ENCODE peak calls at places on chromosomes 5 and 9, in four cellular contexts. M is stimulated activated CD8-positive, alpha-beta memory T cell treated with anti-CD3 and anti-CD28 coated beads, Interleukin-4, amount 100 ng/mL, for 1 hour; J is NCI-H82; D is A549. X is an unnamed sample.

GRCh38 chr9:92609142-92609500 is 60.8 kb downstream of the IPPK start:
- DNase-seq in M (no peak), J (peak), D (no peak), X (no peak)

GRCh38 chr9:127730799-127731410 is 4.2 kb downstream of the TOR2A start:
- DNase-seq in M (no peak), J (no peak), D (no peak), X (no peak)

GRCh38 chr5:134468921-134469400 is 56.5 kb upstream of the JADE2 start:
- DNase-seq in M (no peak), J (no peak), D (no peak), X (no peak)

GRCh38 chr5:54701179-54701578 is 183.6 kb downstream of the SNX18 start:
- DNase-seq in M (no peak), J (no peak), D (peak), X (no peak)

GRCh38 chr9:86041331-86041741 is 58.0 kb downstream of the GOLM1 start:
- DNase-seq in M (no peak), J (no peak), D (no peak), X (no peak)

GRCh38 chr9:100700689-100701318 is 122.9 kb downstream of the CAVIN4 start:
- DNase-seq in M (no peak), J (peak), D (peak), X (no peak)

GRCh38 chr9:98642661-98643312 is 65.9 kb downstream of the GABBR2 start:
- DNase-seq in M (no peak), J (no peak), D (no peak), X (no peak)

GRCh38 chr5:129664336-129664937 is 83.5 kb upstream of the MINAR2 start:
- DNase-seq in M (no peak), J (peak), D (peak), X (no peak)

GRCh38 chr5:135887447-135887864 is 8.2 kb downstream of the IL9 start:
- DNase-seq in M (peak), J (peak), D (peak), X (peak)

GRCh38 chr9:96048116-96048953 is 172.8 kb downstream of the ERCC6L2 start:
- DNase-seq in M (no peak), J (peak), D (no peak), X (no peak)

GRCh38 chr5:112957970-112958773 is 18.4 kb upstream of the DCP2 start:
- DNase-seq in M (no peak), J (peak), D (peak), X (peak)

GRCh38 chr9:137267933-137268355 is 9.6 kb upstream of the TOR4A start:
- DNase-seq in M (no peak), J (no peak), D (no peak), X (no peak)

GRCh38 chr5:111998871-111999270 is 241.9 kb upstream of the NREP start:
- DNase-seq in M (no peak), J (no peak), D (no peak), X (no peak)

GRCh38 chr5:126866837-126867236 is 89.9 kb downstream of the LMNB1 start:
- DNase-seq in M (no peak), J (no peak), D (no peak), X (no peak)

GRCh38 chr5:119330367-119331183 is 25.2 kb upstream of the TNFAIP8 start:
- DNase-seq in M (no peak), J (no peak), D (no peak), X (no peak)

GRCh38 chr9:121206516-121207370 is 5.1 kb upstream of the RAB14 start:
- DNase-seq in M (no peak), J (no peak), D (no peak), X (no peak)

GRCh38 chr9:26723486-26723885 is 169.1 kb downstream of the CAAP1 start:
- DNase-seq in M (no peak), J (peak), D (peak), X (no peak)

GRCh38 chr5:139660105-139660915 is 12.2 kb downstream of the CXXC5 start:
- DNase-seq in M (no peak), J (no peak), D (no peak), X (no peak)

GRCh38 chr5:82817897-82818676 is 259.1 kb downstream of the TMEM167A start:
- DNase-seq in M (no peak), J (no peak), D (no peak), X (no peak)

GRCh38 chr5:44332360-44332971 is 56.8 kb downstream of the FGF10 start:
- DNase-seq in M (no peak), J (peak), D (peak), X (peak)

GRCh38 chr5:37283214-37283820 is 34.1 kb upstream of the CPLANE1 start:
- DNase-seq in M (no peak), J (no peak), D (no peak), X (no peak)

GRCh38 chr9:97593960-97594359 is 39.2 kb downstream of the TSTD2 start:
- DNase-seq in M (no peak), J (no peak), D (no peak), X (no peak)

GRCh38 chr9:133477992-133478850 is 678 bp downstream of the SLC2A6 start:
- DNase-seq in M (no peak), J (peak), D (no peak), X (no peak)

GRCh38 chr5:120466337-120467006 is 2.4 kb downstream of the PRR16 start:
- DNase-seq in M (no peak), J (no peak), D (no peak), X (no peak)

GRCh38 chr5:78803386-78803785 is 154.8 kb upstream of the LHFPL2 start:
- DNase-seq in M (no peak), J (no peak), D (no peak), X (no peak)

GRCh38 chr5:130337179-130337888 is 433.1 kb downstream of the CHSY3 start:
- DNase-seq in M (no peak), J (no peak), D (peak), X (no peak)

GRCh38 chr9:114824130-114824529 is 18.3 kb upstream of the TNFSF15 start:
- DNase-seq in M (no peak), J (no peak), D (no peak), X (no peak)